ENCODE peak calls at places on chromosomes 7 and 10, in seven cellular contexts. J is aorta; F is lower leg skin; B is esophagus muscularis mucosa; I is body of pancreas; Z is vagina; U is CD8-positive, alpha-beta T cell. X is an unnamed sample.

GRCh38 chr10:72663971-72664370 is 28.0 kb upstream of the MCU start:
- DNase-seq in J (no peak), F (no peak), B (no peak), I (no peak), Z (no peak), U (no peak), X (no peak)

GRCh38 chr10:114308470-114309110 is 69.5 kb downstream of the VWA2 start:
- DNase-seq in J (no peak), F (no peak), B (no peak), I (no peak), Z (no peak), U (no peak), X (no peak)

GRCh38 chr10:34723746-34724145 is 91.3 kb downstream of the PARD3 start:
- DNase-seq in J (no peak), F (peak; percentile 83), B (peak; percentile 75), I (peak; percentile 45), Z (no peak), U (no peak), X (peak; percentile 33)

GRCh38 chr10:50335397-50335796 is 84.1 kb upstream of the ASAH2 start:
- DNase-seq in J (no peak), F (no peak), B (no peak), I (no peak), Z (no peak), U (no peak), X (no peak)

GRCh38 chr7:131370523-131370968 is 42.9 kb downstream of the MKLN1 start:
- DNase-seq in J (no peak), F (no peak), B (no peak), I (no peak), Z (no peak), U (peak; percentile 19), X (no peak)

GRCh38 chr10:26890956-26891355 is 30.2 kb upstream of the ABI1 start:
- DNase-seq in J (peak; percentile 49), F (no peak), B (peak; percentile 79), I (peak; percentile 39), Z (no peak), U (peak; percentile 11), X (no peak)

GRCh38 chr7:70301673-70302072 is 703.4 kb downstream of the AUTS2 start:
- DNase-seq in J (no peak), F (no peak), B (no peak), I (no peak), Z (no peak), U (no peak), X (no peak)

GRCh38 chr7:106071999-106072714 is 40.0 kb downstream of the SYPL1 start:
- DNase-seq in J (no peak), F (peak; percentile 83), B (no peak), I (peak; percentile 69), Z (no peak), U (no peak), X (peak; percentile 64)

GRCh38 chr10:66565999-66566398 is 359.8 kb upstream of the LRRTM3 start:
- DNase-seq in J (no peak), F (no peak), B (no peak), I (no peak), Z (no peak), U (no peak), X (no peak)

GRCh38 chr10:13758302-13758701 is 171.5 kb downstream of the PRPF18 start:
- DNase-seq in J (no peak), F (peak; percentile 84), B (no peak), I (no peak), Z (no peak), U (no peak), X (no peak)

GRCh38 chr7:104017001-104017400 is 27.5 kb upstream of the RELN start:
- DNase-seq in J (no peak), F (no peak), B (no peak), I (no peak), Z (no peak), U (no peak), X (no peak)

GRCh38 chr7:42269161-42269560 is 32.2 kb upstream of the GLI3 start:
- DNase-seq in J (no peak), F (no peak), B (no peak), I (no peak), Z (no peak), U (no peak), X (no peak)

GRCh38 chr7:83588602-83589240 is 60.2 kb downstream of the SEMA3E start:
- DNase-seq in J (no peak), F (no peak), B (no peak), I (no peak), Z (no peak), U (no peak), X (no peak)

GRCh38 chr10:89352802-89353201 is 25.0 kb downstream of the IFIT3 start:
- DNase-seq in J (no peak), F (no peak), B (no peak), I (no peak), Z (no peak), U (no peak), X (no peak)

GRCh38 chr7:29249383-29249750 is 54.8 kb downstream of the CHN2 start:
- DNase-seq in J (no peak), F (no peak), B (no peak), I (no peak), Z (no peak), U (no peak), X (no peak)

GRCh38 chr7:28890137-28890536 is 68.0 kb downstream of the TRIL start:
- DNase-seq in J (no peak), F (no peak), B (no peak), I (no peak), Z (no peak), U (no peak), X (no peak)

GRCh38 chr10:43082087-43082486 is 5.2 kb downstream of the RET start:
- DNase-seq in J (no peak), F (no peak), B (no peak), I (peak; percentile 90), Z (no peak), U (no peak), X (no peak)
- H3K4me3 ChIP-seq in J (no peak overlapping the region), F (no peak overlapping the region), B (no peak overlapping the region), I (no peak overlapping the region), Z (no peak overlapping the region), U (no peak overlapping the region), X (no peak overlapping the region)

DNA sequence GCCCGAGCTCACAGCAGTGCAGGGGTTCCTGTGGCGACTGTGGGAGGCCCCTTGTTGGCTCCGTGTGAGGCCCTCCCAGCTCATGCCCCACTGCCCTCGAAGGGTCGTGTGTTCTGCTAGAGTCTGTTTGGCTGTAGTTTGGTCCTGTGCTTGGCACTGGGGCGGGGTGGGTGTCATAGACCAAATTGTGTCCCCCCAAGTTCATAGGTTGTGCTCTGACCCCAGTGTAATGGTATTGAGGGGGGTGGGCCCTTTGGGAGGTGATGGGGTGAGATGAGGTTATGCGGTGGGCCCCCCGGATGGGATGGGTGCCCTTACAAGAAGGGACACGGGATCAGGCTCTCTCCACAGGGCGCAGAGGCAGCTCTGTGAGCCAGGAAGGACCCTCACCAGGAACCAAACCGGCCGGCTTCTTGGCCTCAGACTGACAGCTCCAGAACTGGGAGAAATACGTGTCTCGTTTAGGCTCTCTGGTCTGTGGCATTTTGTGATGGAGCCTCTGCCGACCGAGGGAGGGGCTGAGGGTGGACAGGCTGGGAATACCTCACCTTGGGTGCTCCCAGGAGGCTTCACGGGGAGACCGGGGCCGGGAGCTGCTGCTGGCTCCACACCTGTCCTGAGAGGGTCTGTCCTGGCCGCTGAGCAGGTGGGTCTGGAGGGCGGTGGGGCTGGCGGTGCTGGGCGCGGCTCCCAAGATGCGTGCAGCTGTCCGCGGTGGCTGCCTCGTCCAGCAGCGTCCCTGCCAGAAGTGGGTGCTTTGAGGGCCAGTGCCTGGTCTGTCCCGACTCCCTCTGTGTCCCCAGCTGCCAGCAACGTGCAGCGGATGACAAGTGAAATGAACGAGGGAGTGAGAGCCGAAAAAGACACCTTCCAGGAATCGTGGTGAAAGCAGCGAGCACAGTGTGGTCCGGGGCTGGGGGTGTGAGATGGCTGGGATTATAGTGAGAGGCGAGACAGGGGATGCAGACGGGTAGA is 89.5 kb downstream of the INPP5A start:
- DNase-seq in J (no peak), F (peak; percentile 34), B (no peak), I (peak; percentile 20), Z (no peak), U (no peak), X (peak; percentile 28)
- H3K4me3 ChIP-seq in J (no peak overlapping the region), F (no peak overlapping the region), B (peak overlapping the region; percentile 36), I (no peak overlapping the region), Z (no peak overlapping the region), U (no peak overlapping the region), X (no peak overlapping the region)

GRCh38 chr10:48667960-48668541 is 16.6 kb upstream of the WDFY4 start:
- DNase-seq in J (no peak), F (no peak), B (peak; percentile 89), I (no peak), Z (no peak), U (no peak), X (no peak)

GRCh38 chr10:48670978-48671913 is 13.4 kb upstream of the WDFY4 start:
- DNase-seq in J (no peak), F (no peak), B (peak; percentile 81), I (no peak), Z (peak; percentile 44), U (no peak), X (no peak)

GRCh38 chr10:48677625-48678024 is 7.0 kb upstream of the WDFY4 start:
- DNase-seq in J (no peak), F (no peak), B (no peak), I (no peak), Z (no peak), U (no peak), X (no peak)

GRCh38 chr10:48672596-48673255 is 11.9 kb upstream of the WDFY4 start:
- DNase-seq in J (no peak), F (no peak), B (peak; percentile 78), I (no peak), Z (peak; percentile 77), U (no peak), X (no peak)

GRCh38 chr10:48671914-48672595 is 12.6 kb upstream of the WDFY4 start:
- DNase-seq in J (no peak), F (no peak), B (peak; percentile 84), I (no peak), Z (peak; percentile 62), U (no peak), X (no peak)
- H3K4me3 ChIP-seq in J (no peak overlapping the region), F (no peak overlapping the region), B (no peak overlapping the region), I (no peak overlapping the region), Z (no peak overlapping the region), U (no peak overlapping the region), X (no peak overlapping the region)

GRCh38 chr7:16838386-16838785 is 33.6 kb upstream of the AGR2 start:
- DNase-seq in J (no peak), F (no peak), B (no peak), I (no peak), Z (no peak), U (no peak), X (no peak)

GRCh38 chr7:16839646-16840045 is 34.8 kb upstream of the AGR2 start:
- DNase-seq in J (no peak), F (no peak), B (no peak), I (no peak), Z (no peak), U (no peak), X (no peak)

GRCh38 chr7:16840094-16840493 is 35.3 kb upstream of the AGR2 start:
- DNase-seq in J (no peak), F (no peak), B (no peak), I (no peak), Z (no peak), U (no peak), X (no peak)

GRCh38 chr7:16838891-16839290 is 34.1 kb upstream of the AGR2 start:
- DNase-seq in J (no peak), F (no peak), B (no peak), I (no peak), Z (no peak), U (no peak), X (no peak)

DNA sequence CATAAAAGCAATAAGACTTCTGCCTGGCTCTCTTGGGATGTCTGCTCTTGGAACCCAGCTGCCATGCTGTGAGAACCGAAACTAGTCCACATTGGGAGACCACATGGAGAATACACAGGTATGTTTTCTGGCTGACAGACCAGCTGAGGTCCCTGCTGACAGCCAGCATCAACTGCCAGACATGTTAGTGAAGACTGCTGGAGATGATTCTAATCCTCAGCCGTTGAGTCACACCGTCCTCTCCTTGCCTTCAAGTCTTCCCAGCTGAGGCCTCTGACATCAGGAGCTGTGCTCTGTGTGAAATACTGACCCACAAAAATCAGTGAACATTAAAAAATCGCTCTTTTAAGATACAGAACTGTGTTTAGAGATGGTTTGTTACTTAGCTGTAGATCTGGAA is 36.9 kb upstream of the AGR2 start:
- DNase-seq in J (no peak), F (no peak), B (no peak), I (no peak), Z (no peak), U (no peak), X (no peak)
- H3K4me3 ChIP-seq in J (no peak overlapping the region), F (no peak overlapping the region), B (no peak overlapping the region), I (no peak overlapping the region), Z (no peak overlapping the region), U (no peak overlapping the region), X (no peak overlapping the region)

X was measured in uterus.